ENCODE peak calls at places on chromosome 12, in four cellular contexts. W is MG63, I is WERI-Rb-1, T is HAP-1. X is an unnamed sample.

GRCh38 chr12:2352203-2352602 is 299.4 kb downstream of the CACNA1C start:
- DNase-seq in W (no peak), I (no peak), T (no peak), X (no peak)

GRCh38 chr12:101566318-101566717 is 28.5 kb upstream of the MYBPC1 start:
- DNase-seq in W (no peak), I (no peak), T (no peak), X (peak; percentile 27)

GRCh38 chr12:62919827-62920226 is 15.1 kb downstream of the PPM1H start:
- DNase-seq in W (peak; percentile 71), I (no peak), T (no peak), X (no peak)

GRCh38 chr12:75289678-75290200 is 40.4 kb downstream of the CAPS2 start:
- DNase-seq in W (no peak), I (no peak), T (no peak), X (no peak)

GRCh38 chr12:98758331-98758730 is 113.2 kb downstream of the APAF1 start:
- DNase-seq in W (peak; percentile 87), I (no peak), T (no peak), X (no peak)

GRCh38 chr12:109766251-109766778 is 52.7 kb downstream of the FAM222A start:
- DNase-seq in W (no peak), I (peak; percentile 9), T (no peak), X (peak; percentile 40)

GRCh38 chr12:54420766-54421144 is 1.7 kb upstream of the ITGA5 start:
- DNase-seq in W (peak; percentile 40), I (no peak), T (no peak), X (peak; percentile 47)

GRCh38 chr12:3256103-3256551 is 178.9 kb downstream of the TSPAN9 start:
- DNase-seq in W (no peak), I (peak; percentile 53), T (no peak), X (peak; percentile 77)

GRCh38 chr12:39070775-39071174 is 165.4 kb upstream of the CPNE8 start:
- DNase-seq in W (peak; percentile 5), I (no peak), T (no peak), X (no peak)

GRCh38 chr12:92444763-92445162 is 258.0 kb upstream of the PLEKHG7 start:
- DNase-seq in W (no peak), I (no peak), T (no peak), X (no peak)

GRCh38 chr12:125836647-125837046 is 771.4 kb downstream of the AACS start:
- DNase-seq in W (no peak), I (no peak), T (no peak), X (no peak)

DNA sequence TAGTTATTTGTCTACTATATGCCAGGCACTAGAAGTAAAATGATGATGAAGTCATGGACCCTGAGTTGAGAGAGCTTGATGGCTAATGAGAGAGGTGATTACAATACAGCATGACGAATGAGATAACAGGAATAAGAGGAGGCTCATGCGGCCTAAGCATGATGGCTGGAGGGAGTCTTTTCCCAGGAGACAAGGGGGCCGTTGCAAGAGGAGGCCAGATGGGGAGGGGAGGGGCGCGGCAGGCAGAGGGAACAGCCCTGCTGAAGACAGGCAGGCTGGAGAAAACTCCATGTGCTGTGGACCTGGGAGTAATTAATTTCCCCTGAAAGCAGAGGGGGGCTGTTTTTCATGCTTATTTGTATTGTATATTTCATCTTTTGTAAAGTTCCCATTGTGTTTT is 144.7 kb upstream of the RFLNA start:
- DNase-seq in W (no peak), I (peak; percentile 58), T (peak; percentile 70), X (no peak)
- H3K4me3 ChIP-seq in W (no peak overlapping the region), I (no peak overlapping the region), T (no peak overlapping the region), X (no peak overlapping the region)

GRCh38 chr12:111870216-111870615 is 28.2 kb downstream of the MAPKAPK5 start:
- DNase-seq in W (no peak), I (no peak), T (no peak), X (no peak)
- H3K36me3 ChIP-seq in W (peaks cover 70% of the 10 kb centered on the region), I (peaks cover 80% of the 10 kb centered on the region), T (peaks cover 79% of the 10 kb centered on the region), X (peaks cover 12% of the 10 kb centered on the region)

GRCh38 chr12:67645126-67645525 is 3.4 kb upstream of the DYRK2 start:
- DNase-seq in W (no peak), I (no peak), T (no peak), X (no peak)

GRCh38 chr12:67647251-67647546 is 1.3 kb upstream of the DYRK2 start:
- DNase-seq in W (no peak), I (no peak), T (peak; percentile 15), X (no peak)

GRCh38 chr12:67647547-67648305 is 819 bp upstream of the DYRK2 start:
- DNase-seq in W (peak; percentile 79), I (peak; percentile 86), T (peak; percentile 82), X (peak; percentile 79)

GRCh38 chr12:67646775-67647174 is 1.8 kb upstream of the DYRK2 start:
- DNase-seq in W (no peak), I (no peak), T (no peak), X (no peak)

GRCh38 chr12:67645571-67645970 is 3.0 kb upstream of the DYRK2 start:
- DNase-seq in W (no peak), I (no peak), T (no peak), X (no peak)
- H3K4me3 ChIP-seq in W (no peak overlapping the region), I (no peak overlapping the region), T (no peak overlapping the region), X (no peak overlapping the region)

GRCh38 chr12:131892711-131893604 is 1.5 kb upstream of the ULK1 start:
- DNase-seq in W (no peak), I (no peak), T (no peak), X (peak; percentile 49)
- H3K36me3 ChIP-seq in W (peaks cover 13% of the 10 kb centered on the region), I (peaks cover 15% of the 10 kb centered on the region), T (no peaks in the 10 kb centered on the region), X (peaks cover 4% of the 10 kb centered on the region)

GRCh38 chr12:53049582-53050318 is at the start of gene TNS2:
- DNase-seq in W (peak; percentile 87), I (peak; percentile 70), T (peak; percentile 65), X (peak; percentile 87)

GRCh38 chr12:53051058-53051880 is 1.4 kb downstream of the TNS2 start:
- DNase-seq in W (peak; percentile 38), I (peak; percentile 46), T (no peak), X (peak; percentile 26)

GRCh38 chr12:53048780-53049401 is 974 bp upstream of the TNS2 start:
- DNase-seq in W (peak; percentile 52), I (no peak), T (peak; percentile 66), X (peak; percentile 79)

GRCh38 chr12:53051881-53052412 is 2.1 kb downstream of the TNS2 start:
- DNase-seq in W (no peak), I (no peak), T (no peak), X (no peak)

GRCh38 chr12:53050426-53051057 is 677 bp downstream of the TNS2 start:
- DNase-seq in W (no peak), I (no peak), T (no peak), X (peak; percentile 13)
- H3K4me3 ChIP-seq in W (peak overlapping the region; percentile 66), I (no peak overlapping the region), T (no peak overlapping the region), X (peak overlapping the region; percentile 35)

X was measured in H7.